ENCODE peak calls at places on chromosomes 5 and 9, in five cellular contexts. B is foreskin fibroblast; X is lower lobe of right lung; Y is left ventricle myocardium inferior; J is CD4-positive, alpha-beta memory T cell. Z is an unnamed sample.

GRCh38 chr9:105188746-105189145 is 55.7 kb upstream of the SLC44A1 start:
- DNase-seq in B (peak), X (no peak), Y (no peak), J (no peak), Z (no peak)

GRCh38 chr5:112975721-112976431 is 722 bp upstream of the DCP2 start:
- DNase-seq in B (no peak), X (no peak), Y (no peak), J (no peak), Z (no peak)

GRCh38 chr9:132356276-132356924 is 1.6 kb upstream of the SETX start:
- DNase-seq in B (no peak), X (no peak), Y (no peak), J (no peak), Z (no peak)

GRCh38 chr5:553874-554273 is 29.6 kb upstream of the SLC9A3 start:
- DNase-seq in B (peak), X (no peak), Y (no peak), J (no peak), Z (peak)

GRCh38 chr9:105053209-105053652 is 125.3 kb upstream of the ABCA1 start:
- DNase-seq in B (peak), X (no peak), Y (no peak), J (no peak), Z (no peak)

GRCh38 chr5:178249191-178249989 is 16.8 kb upstream of the PHYKPL start:
- DNase-seq in B (peak), X (no peak), Y (peak), J (peak), Z (peak)

GRCh38 chr5:179166886-179167841 is 107.0 kb downstream of the ZNF354C start:
- DNase-seq in B (peak), X (peak), Y (peak), J (peak), Z (peak)

GRCh38 chr5:41921874-41922273 is 3.2 kb upstream of the FBXO4 start:
- DNase-seq in B (peak), X (no peak), Y (no peak), J (no peak), Z (no peak)

GRCh38 chr9:111001471-111001870 is 36.8 kb downstream of the LPAR1 start:
- DNase-seq in B (no peak), X (no peak), Y (no peak), J (no peak), Z (no peak)

GRCh38 chr9:71984388-71985069 is 73.1 kb downstream of the C9orf85 start:
- DNase-seq in B (peak), X (no peak), Y (peak), J (no peak), Z (no peak)

GRCh38 chr5:108728566-108729305 is 19.0 kb upstream of the FER start:
- DNase-seq in B (no peak), X (no peak), Y (no peak), J (peak), Z (no peak)

GRCh38 chr5:79800979-79801827 is 111.6 kb downstream of the CMYA5 start:
- DNase-seq in B (peak), X (no peak), Y (no peak), J (no peak), Z (no peak)

GRCh38 chr5:9361835-9362234 is 184.0 kb downstream of the SEMA5A start:
- DNase-seq in B (peak), X (no peak), Y (peak), J (peak), Z (peak)

GRCh38 chr5:58925627-58926545 is 343.0 kb downstream of the RAB3C start:
- DNase-seq in B (no peak), X (no peak), Y (no peak), J (no peak), Z (no peak)

GRCh38 chr9:133731876-133732321 is 6.3 kb downstream of the SARDH start:
- DNase-seq in B (peak), X (no peak), Y (no peak), J (no peak), Z (peak)

GRCh38 chr9:127194881-127195713 is 69.5 kb upstream of the GARNL3 start:
- DNase-seq in B (peak), X (peak), Y (peak), J (no peak), Z (no peak)

GRCh38 chr9:109095321-109095720 is 24.4 kb downstream of the TMEM245 start:
- DNase-seq in B (no peak), X (no peak), Y (no peak), J (no peak), Z (no peak)

GRCh38 chr5:151577566-151577965 is 13.6 kb downstream of the FAT2 start:
- DNase-seq in B (no peak), X (no peak), Y (no peak), J (no peak), Z (no peak)

GRCh38 chr5:81021486-81021885 is 61.3 kb downstream of the RASGRF2 start:
- DNase-seq in B (peak), X (no peak), Y (no peak), J (no peak), Z (no peak)

GRCh38 chr9:128026255-128027165 is 40.6 kb downstream of the NAIF1 start:
- DNase-seq in B (peak), X (no peak), Y (no peak), J (peak), Z (no peak)

GRCh38 chr9:37036237-37037136 is 2.4 kb upstream of the PAX5 start:
- DNase-seq in B (peak), X (peak), Y (no peak), J (peak), Z (peak)

GRCh38 chr5:177111720-177112394 is 21.7 kb upstream of the NSD1 start:
- DNase-seq in B (peak), X (no peak), Y (peak), J (peak), Z (no peak)

GRCh38 chr9:86925686-86926085 is 21.6 kb downstream of the GAS1 start:
- DNase-seq in B (peak), X (no peak), Y (no peak), J (no peak), Z (no peak)

GRCh38 chr5:148969291-148969690 is 93.6 kb downstream of the SH3TC2 start:
- DNase-seq in B (peak), X (no peak), Y (no peak), J (no peak), Z (no peak)

GRCh38 chr5:115246361-115246991 is 16.2 kb downstream of the PGGT1B start:
- DNase-seq in B (peak), X (no peak), Y (no peak), J (peak), Z (no peak)

GRCh38 chr5:71786337-71787060 is 67.4 kb downstream of the CARTPT start:
- DNase-seq in B (no peak), X (no peak), Y (no peak), J (no peak), Z (no peak)

GRCh38 chr5:71783891-71784290 is 64.8 kb downstream of the CARTPT start:
- DNase-seq in B (peak), X (no peak), Y (no peak), J (no peak), Z (no peak)

GRCh38 chr5:71782393-71782770 is 63.3 kb downstream of the CARTPT start:
- DNase-seq in B (no peak), X (no peak), Y (no peak), J (no peak), Z (no peak)

GRCh38 chr5:71780597-71780996 is 61.5 kb downstream of the CARTPT start:
- DNase-seq in B (no peak), X (no peak), Y (no peak), J (no peak), Z (no peak)

DNA sequence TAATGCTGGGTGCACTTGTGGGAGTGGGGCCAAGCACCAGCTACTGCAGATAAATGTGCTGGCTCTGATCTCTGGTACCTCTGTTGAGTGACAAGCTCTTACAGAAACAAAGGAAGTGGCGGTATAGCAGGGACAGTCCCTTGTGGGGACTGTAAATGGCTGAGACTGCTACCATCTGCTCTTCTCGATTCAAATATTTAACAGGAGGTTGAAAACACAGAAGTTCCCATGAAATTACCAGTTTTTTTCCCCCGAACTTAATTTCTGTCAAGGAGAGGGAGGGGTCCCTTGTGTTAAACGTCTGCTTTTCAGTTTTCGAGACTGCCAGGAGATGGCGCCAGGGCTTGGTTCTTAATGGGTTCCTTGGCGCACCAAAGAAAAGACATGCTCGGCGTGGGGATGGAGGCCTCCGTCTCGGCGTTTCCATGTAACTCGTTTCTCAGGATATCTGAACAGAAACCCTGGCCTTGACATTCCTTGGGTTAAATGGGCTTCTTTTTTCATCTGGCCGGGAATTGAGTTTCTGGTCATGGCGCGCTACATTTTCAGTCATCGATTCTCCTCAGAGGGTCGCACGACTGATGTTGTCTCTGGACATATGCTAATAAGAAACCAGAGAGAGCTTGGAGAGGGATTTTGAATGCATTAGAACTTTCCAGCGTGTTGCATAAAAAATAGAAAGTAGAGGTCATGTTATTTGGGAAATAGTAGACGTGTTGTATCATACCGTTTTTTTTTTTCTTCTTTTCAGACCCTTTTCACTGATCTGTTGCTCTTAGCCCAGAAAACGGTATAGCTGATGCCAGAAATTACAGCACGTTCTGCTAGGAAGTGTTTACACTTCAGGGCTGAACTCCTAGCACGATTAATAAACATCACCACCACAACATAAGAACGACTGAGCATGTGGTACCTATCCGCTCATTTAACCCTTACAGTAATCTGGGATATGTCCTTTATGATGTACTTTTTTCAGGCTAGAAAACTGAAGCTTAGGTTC is 64.0 kb downstream of the CARTPT start:
- DNase-seq in B (peak), X (peak), Y (peak), J (peak), Z (peak)
- H3K4me3 ChIP-seq in B (peak), X (peak), Y (peak), J (peak), Z (no peak)

GRCh38 chr5:163161512-163161911 is 275.9 kb upstream of the CCNG1 start:
- DNase-seq in B (no peak), X (no peak), Y (no peak), J (no peak), Z (no peak)

GRCh38 chr5:163165277-163165676 is 272.1 kb upstream of the CCNG1 start:
- DNase-seq in B (no peak), X (no peak), Y (no peak), J (no peak), Z (no peak)

GRCh38 chr5:163163858-163164257 is 273.5 kb upstream of the CCNG1 start:
- DNase-seq in B (no peak), X (no peak), Y (no peak), J (no peak), Z (no peak)

DNA sequence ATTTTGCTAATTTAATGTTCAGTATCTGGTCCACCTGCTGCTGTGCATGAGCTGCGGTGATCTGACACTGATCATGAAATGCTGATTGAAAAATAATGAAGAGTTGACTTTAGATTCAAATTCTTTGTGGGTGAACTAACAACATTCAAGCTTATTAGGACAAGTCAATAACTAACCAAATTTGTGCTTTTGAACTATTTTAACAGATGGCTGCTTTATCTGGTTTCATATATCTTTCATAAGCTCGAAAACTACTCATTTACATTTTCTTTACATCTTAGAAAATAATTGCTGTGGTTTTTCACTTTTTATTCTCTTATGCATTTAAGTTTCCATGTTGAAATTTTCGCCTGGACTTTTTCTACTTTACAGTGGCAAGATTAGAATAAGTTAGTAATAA is 274.8 kb upstream of the CCNG1 start:
- DNase-seq in B (no peak), X (no peak), Y (no peak), J (no peak), Z (no peak)
- H3K4me3 ChIP-seq in B (no peak), X (no peak), Y (no peak), J (no peak), Z (no peak)

DNA sequence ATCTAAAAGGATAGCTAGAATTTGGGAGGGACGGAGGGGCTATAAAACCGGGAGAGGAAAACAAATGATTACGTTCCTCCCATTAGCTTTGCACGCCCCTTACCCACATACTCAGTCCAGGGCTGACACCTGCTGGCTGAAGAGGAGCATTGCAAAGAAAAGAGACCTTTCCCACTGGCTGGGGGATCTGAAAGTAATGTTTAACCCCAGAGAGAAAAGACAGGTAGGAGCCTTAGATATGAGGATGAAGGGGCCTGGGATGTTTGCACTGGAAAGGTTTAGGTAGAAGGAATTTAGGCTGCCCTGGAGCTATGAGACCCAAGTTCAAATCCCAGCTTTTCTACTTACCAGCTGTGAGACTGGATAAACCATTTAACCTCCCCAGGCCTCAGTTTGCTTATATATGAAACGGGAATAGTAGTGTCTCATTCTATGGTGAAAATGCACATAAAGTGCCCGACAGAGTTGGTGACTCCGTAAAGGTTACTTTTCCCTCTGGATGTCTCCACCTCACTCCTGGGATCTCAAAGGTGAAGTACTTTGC is 73.5 kb downstream of the FAM114A2 start:
- DNase-seq in B (peak), X (no peak), Y (no peak), J (peak), Z (no peak)
- H3K4me3 ChIP-seq in B (no peak), X (no peak), Y (peak), J (no peak), Z (no peak)

GRCh38 chr5:33806736-33807442 is 84.9 kb downstream of the ADAMTS12 start:
- DNase-seq in B (peak), X (no peak), Y (no peak), J (no peak), Z (no peak)
- H3K4me3 ChIP-seq in B (no peak), X (no peak), Y (no peak), J (no peak), Z (no peak)

DNA sequence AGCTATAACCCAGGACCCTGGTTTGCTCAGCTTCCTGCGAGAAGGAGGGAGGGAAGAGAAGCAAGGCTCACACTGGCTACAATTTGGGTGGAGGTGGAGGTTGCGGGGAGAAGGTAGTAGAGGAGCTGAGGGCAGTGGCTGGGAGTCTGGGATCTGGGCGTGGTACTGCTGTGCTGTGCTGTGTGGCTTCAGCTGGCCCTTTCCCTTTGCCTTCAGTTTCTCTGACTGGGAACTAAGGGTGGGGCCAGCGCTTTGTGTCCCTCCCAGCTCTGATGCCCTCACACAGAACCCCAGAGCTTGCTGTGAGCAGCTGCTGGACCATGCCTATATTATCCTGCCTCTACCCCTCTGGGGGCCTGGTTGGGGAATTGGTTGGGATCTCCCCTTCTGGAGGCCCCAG is 60.9 kb downstream of the RGS3 start:
- DNase-seq in B (no peak), X (no peak), Y (no peak), J (no peak), Z (no peak)
- H3K4me3 ChIP-seq in B (no peak), X (no peak), Y (peak), J (no peak), Z (no peak)